ENCODE peak calls at places on chromosomes 2 and 18, in ten cellular contexts. W, C, E, I, T, X, Y, O, H and V are unnamed samples.

GRCh38 chr2:86441789-86442641 is 844 bp downstream of the KDM3A start:
- DNase-seq in H (peak; percentile 38), X (peak; percentile 61), T (peak; percentile 67), W (peak; percentile 40), I (peak; percentile 65), C (peak; percentile 62), E (peak; percentile 31), O (peak; percentile 66), Y (peak; percentile 20), V (no peak)

GRCh38 chr2:7572460-7572859 is 655.2 kb downstream of the RNF144A start:
- DNase-seq in E (no peak), T (no peak), O (no peak), X (peak; percentile 15), W (no peak), I (no peak), C (no peak), H (no peak), Y (no peak), V (no peak)

GRCh38 chr2:233418761-233419625 is 64.7 kb downstream of the DGKD start:
- DNase-seq in I (peak; percentile 33), W (peak; percentile 67), E (no peak), Y (no peak), X (no peak), O (peak; percentile 81), C (peak; percentile 64), H (no peak), T (peak; percentile 74), V (no peak)

GRCh38 chr2:120481446-120482194 is 135.7 kb downstream of the INHBB start:
- DNase-seq in I (no peak), H (no peak), W (no peak), T (no peak), X (no peak), O (no peak), E (no peak), C (no peak), Y (no peak), V (no peak)

GRCh38 chr2:34734662-34735061 is 1135.6 kb upstream of the FAM98A start:
- DNase-seq in T (no peak), O (no peak), E (no peak), C (no peak), Y (no peak), X (peak; percentile 50), W (no peak), H (no peak), I (no peak), V (no peak)

GRCh38 chr2:55431982-55432627 is 12.4 kb upstream of the CCDC88A start:
- DNase-seq in O (peak; percentile 69), C (no peak), Y (no peak), H (no peak), T (peak; percentile 64), X (peak; percentile 57), I (no peak), E (no peak), W (peak; percentile 45), V (no peak)

GRCh38 chr2:47653909-47654789 is 128.8 kb upstream of the MSH6 start:
- DNase-seq in X (peak; percentile 70), E (peak; percentile 52), I (peak; percentile 53), W (no peak), Y (no peak), O (peak; percentile 62), H (no peak), T (no peak), C (no peak), V (peak; percentile 68)

GRCh38 chr2:240833724-240834285 is 13.8 kb upstream of the KIF1A start:
- DNase-seq in Y (no peak), O (no peak), H (no peak), C (no peak), X (no peak), W (no peak), I (peak; percentile 16), T (no peak), E (no peak), V (no peak)

GRCh38 chr18:48838921-48839818 is 111.6 kb downstream of the SMAD7 start:
- DNase-seq in E (no peak), I (peak; percentile 76), Y (no peak), O (peak; percentile 57), C (no peak), X (no peak), H (no peak), W (no peak), T (no peak), V (no peak)

DNA sequence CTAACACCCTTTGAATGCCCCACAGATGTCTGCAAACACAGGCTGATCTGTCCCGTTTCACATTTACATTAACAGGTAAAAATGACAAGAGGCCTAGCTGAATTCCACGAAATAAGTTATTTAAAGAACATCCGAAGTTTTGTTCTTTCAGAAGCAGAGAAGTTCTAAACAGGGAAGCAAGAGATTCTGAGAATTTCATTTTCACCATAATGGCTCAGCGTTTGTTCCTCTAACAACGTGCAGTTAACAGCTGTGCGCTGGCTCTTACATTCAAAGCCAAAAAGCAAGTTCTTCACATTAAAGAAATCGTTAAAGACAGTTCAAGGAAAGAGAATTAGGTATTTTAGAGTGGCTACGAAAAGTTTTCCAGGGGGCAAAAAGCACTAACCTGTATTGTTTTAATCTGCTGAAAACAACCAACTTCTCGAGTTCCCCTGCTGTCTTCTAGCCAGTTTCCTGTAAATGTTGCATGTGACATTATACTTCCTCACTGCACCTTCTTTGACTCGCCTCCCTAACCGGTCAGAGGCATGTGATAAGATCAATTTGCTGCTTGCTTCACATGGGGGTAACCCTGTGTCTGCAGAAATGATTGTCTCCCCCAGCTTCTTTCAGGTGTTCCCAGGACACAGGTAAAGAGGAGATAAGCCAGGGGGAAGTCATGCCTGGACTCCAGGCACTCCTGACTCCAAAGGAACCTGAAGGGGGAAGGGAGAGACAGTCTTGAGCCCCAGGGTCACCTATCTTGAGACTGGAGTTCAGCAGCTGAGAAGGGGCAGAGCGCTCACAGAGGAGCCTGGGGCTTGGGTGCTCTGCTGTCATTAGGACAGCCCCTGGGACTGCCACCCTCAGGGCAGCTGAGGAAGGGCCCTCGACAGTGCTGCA is 36.8 kb upstream of the WIPF1 start:
- DNase-seq in C (no peak), W (peak; percentile 49), H (no peak), X (no peak), O (no peak), E (no peak), I (peak; percentile 15), Y (no peak), T (peak; percentile 68), V (no peak)
- TF ChIP-seq CTCF in C (no peak), W (peak; percentile 35), H (no peak), X (no peak), O (no peak), E (no peak), I (no peak), Y (no peak), T (peak; percentile 30), V (no peak)

GRCh38 chr2:133816037-133816436 is 247.8 kb upstream of the NCKAP5 start:
- DNase-seq in W (no peak), C (no peak), X (no peak), H (no peak), T (no peak), I (no peak), E (no peak), Y (no peak), O (no peak), V (no peak)
- TF ChIP-seq CTCF in W (no peak), C (no peak), X (no peak), H (no peak), T (no peak), I (no peak), E (no peak), Y (no peak), O (no peak), V (no peak)

GRCh38 chr2:152571035-152571766 is 146.1 kb downstream of the PRPF40A start:
- DNase-seq in Y (no peak), W (no peak), O (no peak), X (no peak), H (no peak), E (no peak), C (peak; percentile 20), I (peak; percentile 37), T (no peak), V (no peak)
- TF ChIP-seq CTCF in Y (no peak), W (no peak), O (no peak), X (no peak), H (no peak), E (no peak), C (no peak), I (no peak), T (no peak), V (no peak)

GRCh38 chr2:75788925-75789324 is 78.2 kb upstream of the GCFC2 start:
- DNase-seq in X (no peak), E (no peak), H (no peak), C (no peak), O (no peak), W (no peak), Y (no peak), I (no peak), T (no peak), V (no peak)

GRCh38 chr2:75788154-75788553 is 77.4 kb upstream of the GCFC2 start:
- DNase-seq in H (no peak), X (no peak), I (no peak), W (no peak), C (no peak), O (no peak), E (no peak), T (no peak), Y (no peak), V (no peak)

GRCh38 chr2:75790121-75790520 is 79.4 kb upstream of the GCFC2 start:
- DNase-seq in H (no peak), T (no peak), E (no peak), I (no peak), X (no peak), W (no peak), C (no peak), Y (no peak), O (peak; percentile 7), V (no peak)

GRCh38 chr2:75790790-75791467 is 80.2 kb upstream of the GCFC2 start:
- DNase-seq in C (no peak), T (no peak), E (no peak), H (no peak), I (no peak), W (no peak), O (no peak), X (no peak), Y (no peak), V (no peak)

GRCh38 chr2:75787532-75788132 is 76.9 kb upstream of the GCFC2 start:
- DNase-seq in I (no peak), T (peak; percentile 58), W (peak; percentile 17), E (no peak), X (peak; percentile 79), C (no peak), O (peak; percentile 64), Y (no peak), H (no peak), V (no peak)
- TF ChIP-seq CTCF in I (peak; percentile 26), T (peak; percentile 57), W (peak; percentile 29), E (peak; percentile 79), X (peak; percentile 69), C (peak; percentile 55), O (peak; percentile 54), Y (peak; percentile 39), H (peak; percentile 21), V (peak; percentile 28)

DNA sequence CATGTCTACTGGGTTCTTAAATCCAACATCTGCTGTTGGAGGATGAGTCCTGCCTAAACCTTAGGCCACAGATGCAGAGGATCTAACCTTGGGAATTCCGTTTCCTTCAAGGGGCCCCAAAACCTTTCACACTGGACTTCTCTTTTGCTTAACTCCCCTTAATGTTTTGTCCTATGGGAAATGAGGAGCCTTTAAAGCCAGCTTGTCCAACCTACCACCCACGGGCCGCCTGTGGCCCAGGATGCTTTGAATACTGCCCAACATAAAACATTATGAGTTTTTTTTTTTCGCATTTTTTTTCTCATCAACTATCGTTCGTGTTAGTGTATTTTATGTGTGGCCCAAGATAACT is 157.2 kb upstream of the SLC1A4 start:
- DNase-seq in I (no peak), H (no peak), E (no peak), W (no peak), Y (no peak), T (no peak), O (no peak), C (no peak), X (no peak), V (no peak)
- TF ChIP-seq CTCF in I (no peak), H (no peak), E (no peak), W (no peak), Y (no peak), T (no peak), O (no peak), C (no peak), X (no peak), V (no peak)